ENCODE peak calls at places on chromosomes 6 and 20, in seven cellular contexts. One of them, this sample, is unnamed.

GRCh38 chr6:18997375-18997826 is 610.3 kb downstream of the RNF144B start:
- DNase-seq in right atrium auricular region: no peak
- DNase-seq in prostate gland: peak
- DNase-seq in cardiac muscle cell: peak
- DNase-seq in K562: peak
- DNase-seq in stomach: no peak
- DNase-seq in Peyer's patch: no peak
- DNase-seq in this sample: no peak

GRCh38 chr6:106082735-106083398 is 3.3 kb upstream of the PRDM1 start:
- DNase-seq in cardiac muscle cell: no peak
- DNase-seq in prostate gland: no peak
- DNase-seq in K562: no peak
- DNase-seq in Peyer's patch: no peak
- DNase-seq in right atrium auricular region: no peak
- DNase-seq in stomach: no peak
- DNase-seq in this sample: no peak

GRCh38 chr20:19502169-19502568 is 255.9 kb upstream of the RIN2 start:
- DNase-seq in right atrium auricular region: no peak
- DNase-seq in prostate gland: no peak
- DNase-seq in stomach: no peak
- DNase-seq in cardiac muscle cell: no peak
- DNase-seq in Peyer's patch: no peak
- DNase-seq in K562: no peak
- DNase-seq in this sample: no peak

GRCh38 chr6:144543006-144543871 is 258.1 kb downstream of the UTRN start:
- DNase-seq in prostate gland: no peak
- DNase-seq in stomach: no peak
- DNase-seq in Peyer's patch: no peak
- DNase-seq in right atrium auricular region: no peak
- DNase-seq in K562: peak
- DNase-seq in cardiac muscle cell: peak
- DNase-seq in this sample: no peak

GRCh38 chr20:34129518-34130162 is 17.6 kb upstream of the EIF2S2 start:
- DNase-seq in right atrium auricular region: peak
- DNase-seq in stomach: peak
- DNase-seq in K562: peak
- DNase-seq in prostate gland: peak
- DNase-seq in cardiac muscle cell: peak
- DNase-seq in Peyer's patch: no peak
- DNase-seq in this sample: peak

GRCh38 chr6:52053038-52053704 is 34.2 kb downstream of the PKHD1 start:
- DNase-seq in right atrium auricular region: no peak
- DNase-seq in K562: no peak
- DNase-seq in Peyer's patch: no peak
- DNase-seq in cardiac muscle cell: no peak
- DNase-seq in stomach: no peak
- DNase-seq in prostate gland: no peak
- DNase-seq in this sample: no peak

GRCh38 chr6:97113170-97113569 is 169.8 kb downstream of the MMS22L start:
- DNase-seq in cardiac muscle cell: no peak
- DNase-seq in Peyer's patch: no peak
- DNase-seq in K562: no peak
- DNase-seq in stomach: no peak
- DNase-seq in prostate gland: no peak
- DNase-seq in right atrium auricular region: no peak
- DNase-seq in this sample: no peak

GRCh38 chr6:53795702-53796450 is 1.1 kb downstream of the LRRC1 start:
- DNase-seq in K562: no peak
- DNase-seq in Peyer's patch: peak
- DNase-seq in stomach: peak
- DNase-seq in cardiac muscle cell: peak
- DNase-seq in right atrium auricular region: no peak
- DNase-seq in prostate gland: peak
- DNase-seq in this sample: no peak

GRCh38 chr6:30259140-30260035 is 46.2 kb upstream of the TRIM26 start:
- DNase-seq in Peyer's patch: peak
- DNase-seq in prostate gland: peak
- DNase-seq in right atrium auricular region: peak
- DNase-seq in K562: no peak
- DNase-seq in stomach: peak
- DNase-seq in cardiac muscle cell: peak
- DNase-seq in this sample: peak

GRCh38 chr20:5663396-5663795 is 86.8 kb upstream of the SHLD1 start:
- DNase-seq in cardiac muscle cell: no peak
- DNase-seq in stomach: no peak
- DNase-seq in Peyer's patch: no peak
- DNase-seq in K562: no peak
- DNase-seq in prostate gland: no peak
- DNase-seq in right atrium auricular region: no peak
- DNase-seq in this sample: no peak

GRCh38 chr6:20319520-20320357 is 81.9 kb upstream of the E2F3 start:
- DNase-seq in Peyer's patch: no peak
- DNase-seq in K562: no peak
- DNase-seq in cardiac muscle cell: no peak
- DNase-seq in right atrium auricular region: no peak
- DNase-seq in stomach: peak
- DNase-seq in prostate gland: no peak
- DNase-seq in this sample: peak

GRCh38 chr6:145015739-145016558 is 719.4 kb downstream of the EPM2A start:
- DNase-seq in K562: peak
- DNase-seq in cardiac muscle cell: peak
- DNase-seq in right atrium auricular region: no peak
- DNase-seq in prostate gland: no peak
- DNase-seq in stomach: no peak
- DNase-seq in Peyer's patch: no peak
- DNase-seq in this sample: no peak

GRCh38 chr6:158758464-158758863 is 60.7 kb downstream of the EZR start:
- DNase-seq in stomach: no peak
- DNase-seq in K562: peak
- DNase-seq in cardiac muscle cell: peak
- DNase-seq in right atrium auricular region: no peak
- DNase-seq in Peyer's patch: no peak
- DNase-seq in prostate gland: no peak
- DNase-seq in this sample: no peak

GRCh38 chr20:57525328-57526053 is 551 bp upstream of the CTCFL start:
- DNase-seq in right atrium auricular region: no peak
- DNase-seq in prostate gland: no peak
- DNase-seq in cardiac muscle cell: no peak
- DNase-seq in K562: peak
- DNase-seq in stomach: no peak
- DNase-seq in Peyer's patch: no peak
- DNase-seq in this sample: no peak

GRCh38 chr6:136920858-136921520 is 1.1 kb upstream of the SLC35D3 start:
- DNase-seq in stomach: no peak
- DNase-seq in Peyer's patch: peak
- DNase-seq in prostate gland: no peak
- DNase-seq in K562: no peak
- DNase-seq in right atrium auricular region: no peak
- DNase-seq in cardiac muscle cell: peak
- DNase-seq in this sample: no peak

GRCh38 chr6:106094964-106095335 is 8.8 kb downstream of the PRDM1 start:
- DNase-seq in K562: no peak
- DNase-seq in prostate gland: no peak
- DNase-seq in stomach: no peak
- DNase-seq in Peyer's patch: no peak
- DNase-seq in cardiac muscle cell: no peak
- DNase-seq in right atrium auricular region: no peak
- DNase-seq in this sample: no peak

GRCh38 chr20:50052550-50052949 is 60.4 kb downstream of the UBE2V1 start:
- DNase-seq in cardiac muscle cell: no peak
- DNase-seq in stomach: no peak
- DNase-seq in Peyer's patch: no peak
- DNase-seq in right atrium auricular region: no peak
- DNase-seq in K562: no peak
- DNase-seq in prostate gland: no peak
- DNase-seq in this sample: no peak

GRCh38 chr20:56091635-56092180 is 86.4 kb upstream of the CBLN4 start:
- DNase-seq in right atrium auricular region: no peak
- DNase-seq in cardiac muscle cell: no peak
- DNase-seq in K562: no peak
- DNase-seq in stomach: no peak
- DNase-seq in prostate gland: no peak
- DNase-seq in Peyer's patch: no peak
- DNase-seq in this sample: no peak

GRCh38 chr6:80174931-80175572 is 68.6 kb downstream of the BCKDHB start:
- DNase-seq in Peyer's patch: no peak
- DNase-seq in stomach: no peak
- DNase-seq in prostate gland: no peak
- DNase-seq in cardiac muscle cell: peak
- DNase-seq in K562: no peak
- DNase-seq in right atrium auricular region: no peak
- DNase-seq in this sample: no peak

GRCh38 chr6:33634203-33634727 is 13.1 kb downstream of the ITPR3 start:
- DNase-seq in right atrium auricular region: no peak
- DNase-seq in prostate gland: no peak
- DNase-seq in stomach: peak
- DNase-seq in K562: no peak
- DNase-seq in cardiac muscle cell: no peak
- DNase-seq in Peyer's patch: no peak
- DNase-seq in this sample: no peak

GRCh38 chr20:58702859-58703648 is 10.5 kb downstream of the NPEPL1 start:
- DNase-seq in stomach: no peak
- DNase-seq in K562: no peak
- DNase-seq in prostate gland: no peak
- DNase-seq in Peyer's patch: no peak
- DNase-seq in cardiac muscle cell: no peak
- DNase-seq in right atrium auricular region: peak
- DNase-seq in this sample: no peak

GRCh38 chr20:59585714-59586404 is 18.5 kb upstream of the PHACTR3 start:
- DNase-seq in prostate gland: no peak
- DNase-seq in cardiac muscle cell: no peak
- DNase-seq in stomach: no peak
- DNase-seq in Peyer's patch: no peak
- DNase-seq in K562: no peak
- DNase-seq in right atrium auricular region: no peak
- DNase-seq in this sample: no peak

GRCh38 chr6:75581231-75581630 is 20.4 kb upstream of the SENP6 start:
- DNase-seq in Peyer's patch: no peak
- DNase-seq in stomach: no peak
- DNase-seq in K562: no peak
- DNase-seq in cardiac muscle cell: no peak
- DNase-seq in right atrium auricular region: no peak
- DNase-seq in prostate gland: no peak
- DNase-seq in this sample: no peak

GRCh38 chr6:28743271-28743789 is 180.5 kb downstream of the TRIM27 start:
- DNase-seq in Peyer's patch: no peak
- DNase-seq in prostate gland: no peak
- DNase-seq in cardiac muscle cell: no peak
- DNase-seq in right atrium auricular region: no peak
- DNase-seq in K562: peak
- DNase-seq in stomach: no peak
- DNase-seq in this sample: no peak

GRCh38 chr6:117075218-117075617 is 190.1 kb upstream of the VGLL2 start:
- DNase-seq in stomach: no peak
- DNase-seq in Peyer's patch: no peak
- DNase-seq in prostate gland: no peak
- DNase-seq in K562: no peak
- DNase-seq in right atrium auricular region: no peak
- DNase-seq in cardiac muscle cell: no peak
- DNase-seq in this sample: no peak

GRCh38 chr20:63529861-63530787 is 7.1 kb downstream of the PTK6 start:
- DNase-seq in prostate gland: no peak
- DNase-seq in cardiac muscle cell: no peak
- DNase-seq in right atrium auricular region: no peak
- DNase-seq in stomach: no peak
- DNase-seq in K562: no peak
- DNase-seq in Peyer's patch: peak
- DNase-seq in this sample: no peak

GRCh38 chr6:71967436-71967835 is 81.1 kb downstream of the RIMS1 start:
- DNase-seq in right atrium auricular region: no peak
- DNase-seq in prostate gland: no peak
- DNase-seq in K562: no peak
- DNase-seq in Peyer's patch: no peak
- DNase-seq in stomach: no peak
- DNase-seq in cardiac muscle cell: no peak
- DNase-seq in this sample: no peak

GRCh38 chr6:12113190-12113578 is 101.1 kb downstream of the HIVEP1 start:
- DNase-seq in cardiac muscle cell: peak
- DNase-seq in right atrium auricular region: no peak
- DNase-seq in Peyer's patch: no peak
- DNase-seq in stomach: no peak
- DNase-seq in prostate gland: no peak
- DNase-seq in K562: peak
- DNase-seq in this sample: no peak

GRCh38 chr6:23445157-23445710 is 680.8 kb upstream of the NRSN1 start:
- DNase-seq in stomach: no peak
- DNase-seq in prostate gland: no peak
- DNase-seq in K562: no peak
- DNase-seq in right atrium auricular region: no peak
- DNase-seq in Peyer's patch: no peak
- DNase-seq in cardiac muscle cell: peak
- DNase-seq in this sample: no peak

GRCh38 chr6:150316936-150317335 is 51.9 kb upstream of the IYD start:
- DNase-seq in stomach: no peak
- DNase-seq in cardiac muscle cell: no peak
- DNase-seq in prostate gland: no peak
- DNase-seq in K562: no peak
- DNase-seq in Peyer's patch: no peak
- DNase-seq in right atrium auricular region: no peak
- DNase-seq in this sample: no peak
- TF ChIP-seq CTCF in stomach: no peak
- TF ChIP-seq CTCF in cardiac muscle cell: no peak
- TF ChIP-seq CTCF in prostate gland: no peak
- TF ChIP-seq CTCF in K562: no peak
- TF ChIP-seq CTCF in Peyer's patch: no peak
- TF ChIP-seq CTCF in right atrium auricular region: no peak
- TF ChIP-seq CTCF in this sample: no peak

GRCh38 chr20:41432620-41433602 is 66.3 kb upstream of the EMILIN3 start:
- DNase-seq in cardiac muscle cell: no peak
- DNase-seq in stomach: no peak
- DNase-seq in Peyer's patch: no peak
- DNase-seq in K562: no peak
- DNase-seq in prostate gland: no peak
- DNase-seq in right atrium auricular region: no peak
- DNase-seq in this sample: no peak
- H3K27ac ChIP-seq in cardiac muscle cell: no peak
- H3K27ac ChIP-seq in stomach: no peak
- H3K27ac ChIP-seq in Peyer's patch: no peak
- H3K27ac ChIP-seq in K562: no peak
- H3K27ac ChIP-seq in prostate gland: no peak
- H3K27ac ChIP-seq in right atrium auricular region: no peak
- H3K27ac ChIP-seq in this sample: no peak

GRCh38 chr6:44245912-44246662 is 814 bp upstream of the HSP90AB1 start:
- DNase-seq in prostate gland: peak
- DNase-seq in right atrium auricular region: peak
- DNase-seq in K562: peak
- DNase-seq in cardiac muscle cell: peak
- DNase-seq in Peyer's patch: peak
- DNase-seq in stomach: peak
- DNase-seq in this sample: peak
- TF ChIP-seq CTCF in prostate gland: peak
- TF ChIP-seq CTCF in right atrium auricular region: no peak
- TF ChIP-seq CTCF in K562: peak
- TF ChIP-seq CTCF in cardiac muscle cell: no peak
- TF ChIP-seq CTCF in Peyer's patch: no peak
- TF ChIP-seq CTCF in stomach: no peak
- TF ChIP-seq CTCF in this sample: no peak

DNA sequence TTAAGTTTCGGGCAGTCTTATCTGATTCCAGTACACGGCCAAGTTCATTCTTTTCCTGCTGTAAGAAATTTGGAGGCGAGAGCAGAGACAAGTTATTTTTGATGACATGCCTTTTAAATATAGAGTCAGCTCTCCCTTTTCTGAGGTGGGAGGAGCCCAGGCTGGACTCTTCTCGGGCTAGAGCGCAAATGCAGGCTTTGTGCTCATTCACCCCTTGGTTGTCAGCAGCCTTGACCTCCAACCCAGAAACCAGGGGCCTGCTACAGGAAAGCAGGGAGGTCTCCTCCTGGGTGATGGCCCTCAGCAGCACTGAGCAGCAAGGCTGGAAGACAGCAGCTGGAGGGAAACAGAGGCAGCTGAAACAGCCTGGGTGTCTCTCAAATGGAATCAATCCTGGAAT is 28.0 kb upstream of the ECI2 start:
- DNase-seq in cardiac muscle cell: no peak
- DNase-seq in stomach: no peak
- DNase-seq in prostate gland: no peak
- DNase-seq in K562: no peak
- DNase-seq in Peyer's patch: no peak
- DNase-seq in right atrium auricular region: no peak
- DNase-seq in this sample: no peak
- H3K27ac ChIP-seq in cardiac muscle cell: peak
- H3K27ac ChIP-seq in stomach: no peak
- H3K27ac ChIP-seq in prostate gland: no peak
- H3K27ac ChIP-seq in K562: no peak
- H3K27ac ChIP-seq in Peyer's patch: no peak
- H3K27ac ChIP-seq in right atrium auricular region: no peak
- H3K27ac ChIP-seq in this sample: no peak